ENCODE peak calls at places on chromosomes 2 and 18, in five cellular contexts. J is brain microvascular endothelial cell, H is adrenal gland, Y is H9, D is thoracic aorta. K is an unnamed sample.

GRCh38 chr2:195382186-195382585 is 274.8 kb upstream of the SLC39A10 start:
- DNase-seq in Y (no peak), J (no peak), D (no peak), H (no peak), K (no peak)

GRCh38 chr2:8549942-8550341 is 131.9 kb upstream of the ID2 start:
- DNase-seq in D (no peak), Y (no peak), J (no peak), H (no peak), K (no peak)

GRCh38 chr2:232876071-232876977 is 6.3 kb downstream of the SNORC start:
- DNase-seq in J (no peak), Y (no peak), H (no peak), D (no peak), K (peak; percentile 47)

GRCh38 chr2:86107031-86107430 is 996 bp downstream of the PTCD3 start:
- DNase-seq in H (no peak), D (no peak), J (no peak), Y (no peak), K (no peak)

GRCh38 chr2:178514664-178515063 is 34.4 kb downstream of the PLEKHA3 start:
- DNase-seq in D (no peak), J (peak; percentile 7), H (no peak), Y (no peak), K (peak; percentile 69)

GRCh38 chr2:183495079-183495478 is 370.8 kb downstream of the NUP35 start:
- DNase-seq in D (no peak), H (no peak), J (no peak), Y (no peak), K (no peak)

GRCh38 chr2:81747481-81748070 is 1443.0 kb upstream of the LRRTM1 start:
- DNase-seq in H (no peak), Y (no peak), J (no peak), D (no peak), K (no peak)

GRCh38 chr2:28419003-28419704 is 26.5 kb downstream of the FOSL2 start:
- DNase-seq in J (no peak), H (no peak), D (no peak), Y (no peak), K (no peak)

GRCh38 chr2:55718165-55719008 is 24.7 kb upstream of the PNPT1 start:
- DNase-seq in D (peak; percentile 11), Y (peak; percentile 42), H (peak; percentile 56), J (peak; percentile 73), K (peak; percentile 58)

GRCh38 chr2:160513120-160513519 is 19.5 kb upstream of the RBMS1 start:
- DNase-seq in J (no peak), Y (no peak), D (no peak), H (no peak), K (no peak)

GRCh38 chr2:170313636-170314348 is 135.8 kb downstream of the MYO3B start:
- DNase-seq in J (no peak), D (no peak), H (no peak), Y (no peak), K (no peak)

GRCh38 chr2:63950414-63950813 is 68.8 kb downstream of the VPS54 start:
- DNase-seq in H (no peak), J (no peak), D (no peak), Y (no peak), K (no peak)

GRCh38 chr2:11389048-11389413 is 44.6 kb upstream of the ROCK2 start:
- DNase-seq in H (no peak), J (no peak), D (no peak), Y (no peak), K (no peak)

GRCh38 chr2:33275689-33276444 is 200.6 kb upstream of the RASGRP3 start:
- DNase-seq in J (peak; percentile 99), Y (no peak), D (peak; percentile 78), H (peak; percentile 64), K (peak; percentile 87)

GRCh38 chr18:4433762-4434161 is 21.3 kb downstream of the DLGAP1 start:
- DNase-seq in H (no peak), Y (no peak), J (peak; percentile 20), D (no peak), K (no peak)

GRCh38 chr2:7812231-7812995 is 869.4 kb upstream of the ID2 start:
- DNase-seq in H (no peak), Y (no peak), J (peak; percentile 71), D (no peak), K (peak; percentile 52)

GRCh38 chr2:161017780-161018440 is 142.3 kb upstream of the TANK start:
- DNase-seq in J (no peak), H (no peak), Y (no peak), D (no peak), K (no peak)

GRCh38 chr2:30684996-30685395 is 122.2 kb downstream of the CAPN13 start:
- DNase-seq in H (no peak), D (no peak), J (no peak), Y (no peak), K (no peak)

GRCh38 chr18:52764271-52764670 is 424.3 kb downstream of the DCC start:
- DNase-seq in D (no peak), H (no peak), Y (no peak), J (no peak), K (no peak)

GRCh38 chr2:241558532-241559488 is at the start of gene BOK:
- DNase-seq in H (peak; percentile 45), D (no peak), Y (peak; percentile 87), J (peak; percentile 68), K (peak; percentile 76)

GRCh38 chr2:137838255-137839092 is 125.8 kb upstream of the HNMT start:
- DNase-seq in Y (no peak), H (no peak), J (peak; percentile 19), D (no peak), K (peak; percentile 73)

GRCh38 chr2:120175000-120175581 is 48.1 kb downstream of the TMEM185B start:
- DNase-seq in H (peak; percentile 34), J (peak; percentile 55), Y (no peak), D (no peak), K (peak; percentile 63)

GRCh38 chr18:52694804-52695203 is 354.8 kb downstream of the DCC start:
- DNase-seq in Y (no peak), H (no peak), D (no peak), J (peak; percentile 5), K (no peak)

DNA sequence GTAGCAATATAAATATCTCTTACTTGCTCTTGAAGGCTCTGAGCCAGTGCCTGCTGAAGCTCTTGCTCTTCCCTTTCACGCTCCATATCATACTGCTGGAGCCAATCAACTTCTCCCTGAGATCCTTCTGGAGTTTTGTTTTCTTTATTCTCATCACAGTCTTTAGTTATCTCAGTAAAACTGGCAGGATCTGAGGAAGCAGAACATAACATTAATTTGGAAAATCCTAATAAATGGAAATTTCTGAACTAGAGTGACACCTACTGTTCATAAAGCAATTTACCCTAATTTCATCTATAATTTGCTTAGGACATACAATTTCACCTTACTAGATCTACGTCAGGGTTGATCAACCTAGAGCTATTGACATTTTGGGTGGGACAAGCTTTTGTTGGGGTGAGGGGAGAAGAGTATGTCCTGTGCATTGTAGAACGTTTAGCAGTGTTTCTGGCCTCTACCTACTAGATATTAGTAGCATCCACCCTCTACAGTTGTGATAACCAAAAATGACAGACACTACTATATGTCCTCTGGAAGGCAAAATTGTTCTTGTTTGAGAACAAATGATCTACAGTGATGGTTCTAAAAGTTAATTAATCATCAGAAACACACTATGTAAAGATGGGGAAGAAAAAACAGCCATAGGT is 47.2 kb downstream of the VIL1 start:
- DNase-seq in D (no peak), J (no peak), H (no peak), Y (no peak), K (no peak)
- TF ChIP-seq CTCF in D (no peak), J (peak; percentile 38), H (peak; percentile 23), Y (peak; percentile 58), K (peak; percentile 62)

DNA sequence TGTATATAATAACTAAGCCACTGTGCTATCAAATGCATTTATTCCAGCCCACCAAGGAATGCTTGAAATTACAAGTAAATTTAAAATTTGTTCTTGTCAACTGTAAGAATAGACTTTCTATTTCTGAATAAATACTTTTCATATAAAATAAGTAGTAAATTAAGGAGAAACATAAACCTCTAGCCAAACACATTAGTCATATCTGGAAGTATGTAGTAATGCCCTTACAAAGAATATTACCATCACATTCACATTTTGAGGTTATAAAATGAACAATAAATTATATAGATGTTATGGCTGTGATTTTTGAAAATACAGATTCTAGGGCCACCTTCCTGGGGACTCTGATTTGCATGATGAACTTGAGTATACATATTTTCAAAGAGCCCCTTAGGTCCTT is 54.7 kb downstream of the SERPINB7 start:
- DNase-seq in J (no peak), H (no peak), D (no peak), Y (no peak), K (no peak)
- H3K27ac ChIP-seq in J (no peak overlapping the region), H (no peak overlapping the region), D (no peak overlapping the region), Y (no peak overlapping the region), K (no peak overlapping the region)

DNA sequence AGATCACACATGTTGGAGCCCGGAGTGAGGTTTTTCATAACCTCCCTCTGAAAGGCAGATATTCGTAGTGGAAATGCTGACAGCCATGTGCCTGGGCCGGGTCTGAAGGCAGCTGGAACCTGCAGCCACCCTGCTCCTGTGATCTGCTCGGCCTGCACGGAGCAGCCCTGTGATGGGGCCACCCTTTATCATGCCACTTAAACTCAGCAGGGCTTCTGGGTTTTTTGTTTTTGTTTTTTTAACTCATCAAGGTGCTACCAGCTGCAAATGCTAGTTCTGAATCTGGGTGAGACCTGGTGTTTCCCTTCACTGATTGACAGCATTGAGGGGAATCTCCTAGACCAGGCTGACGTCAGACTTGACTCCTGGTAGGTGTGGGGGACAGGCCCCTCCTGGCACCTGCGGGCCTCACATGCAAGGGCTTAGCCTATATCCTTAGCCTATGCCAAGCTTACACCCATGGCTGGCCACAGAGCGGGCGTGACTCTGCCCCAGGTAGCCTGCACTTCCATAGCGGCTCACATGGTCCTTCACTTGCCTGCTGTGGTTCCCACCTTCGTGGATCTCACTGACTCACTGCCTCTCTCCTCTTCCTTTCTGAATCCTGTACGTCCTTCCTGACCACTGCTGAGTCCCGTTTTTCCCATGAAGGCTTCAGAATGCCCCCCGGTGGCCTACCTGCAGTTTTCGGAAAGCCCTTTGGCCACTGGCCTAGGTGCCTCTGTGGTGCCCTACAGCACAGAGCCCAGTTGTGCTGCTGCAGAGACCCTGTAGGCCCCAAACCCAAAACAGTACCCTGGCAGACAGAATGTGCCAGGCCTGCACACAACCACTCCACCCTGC is 217.2 kb downstream of the SEPTIN10 start:
- DNase-seq in D (no peak), H (no peak), Y (peak; percentile 46), J (no peak), K (peak; percentile 34)
- TF ChIP-seq CTCF in D (no peak), H (no peak), Y (peak; percentile 37), J (no peak), K (peak; percentile 15)

DNA sequence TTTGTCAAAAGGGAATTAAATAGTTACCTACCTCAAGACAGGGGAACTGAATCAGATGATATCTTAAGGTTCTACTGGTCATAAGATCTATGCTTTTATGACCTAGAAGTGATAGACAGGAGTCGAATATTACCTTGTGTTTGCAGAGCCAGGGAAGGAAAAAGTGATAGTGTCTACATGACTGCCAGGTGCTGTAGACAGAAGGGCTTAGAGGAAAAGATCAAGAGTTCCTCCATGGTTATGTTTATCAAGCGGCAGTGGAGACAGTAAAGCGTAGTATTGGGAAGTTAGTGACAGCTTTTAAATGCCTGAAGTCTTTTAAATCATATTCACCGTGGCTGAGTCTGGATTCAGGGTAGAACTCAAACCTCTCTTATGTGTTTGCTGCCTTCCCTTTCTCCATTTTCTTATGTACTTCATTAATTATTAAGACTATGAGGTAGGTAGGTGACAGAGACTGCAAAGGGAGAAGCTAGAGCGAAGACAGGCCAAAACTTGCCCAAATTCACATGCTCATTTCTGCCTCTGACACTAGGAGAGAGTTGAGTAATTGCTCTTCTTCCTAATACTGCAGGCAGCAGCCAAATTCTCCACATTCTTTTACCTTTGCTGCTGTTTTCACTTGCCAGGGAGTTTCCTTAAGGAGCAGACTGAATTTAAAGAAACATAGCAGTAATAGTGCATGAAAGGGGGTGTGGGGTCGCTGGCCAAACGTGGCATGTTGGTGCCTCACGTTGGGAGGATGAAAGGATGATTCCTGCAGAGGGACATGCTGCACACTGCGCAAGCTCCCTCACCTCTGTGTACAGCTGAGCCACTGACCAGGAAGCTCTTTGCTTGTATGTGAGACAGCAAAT is 12.1 kb downstream of the CRIM1 start:
- DNase-seq in Y (no peak), J (no peak), D (no peak), H (no peak), K (peak; percentile 70)
- H3K27ac ChIP-seq in Y (peak overlapping the region; percentile 87), J (no peak overlapping the region), D (peak overlapping the region; percentile 36), H (no peak overlapping the region), K (peak overlapping the region; percentile 96)